ENCODE peak calls at places on chromosomes 11 and 22, in seven cellular contexts. One of them, this sample, is unnamed.
A peak's percentile ranks its signal among the peaks of the same experiment; 100 is the strongest.

GRCh38 chr11:76123243-76123642 is 83.1 kb downstream of the WNT11 start:
- DNase-seq in stomach: no peak
- DNase-seq in suprapubic skin: no peak
- DNase-seq in A549: no peak
- DNase-seq in tibial nerve: no peak
- DNase-seq in K562: no peak
- DNase-seq in H1: no peak
- DNase-seq in this sample: no peak

GRCh38 chr11:776459-777287 is 614 bp downstream of the GATD1 start:
- DNase-seq in stomach: no peak
- DNase-seq in suprapubic skin: peak; percentile 74
- DNase-seq in A549: no peak
- DNase-seq in tibial nerve: no peak
- DNase-seq in K562: peak; percentile 59
- DNase-seq in H1: no peak
- DNase-seq in this sample: no peak

GRCh38 chr22:48112687-48113521 is 1350.5 kb downstream of the TBC1D22A start:
- DNase-seq in stomach: no peak
- DNase-seq in suprapubic skin: no peak
- DNase-seq in A549: peak; percentile 14
- DNase-seq in tibial nerve: no peak
- DNase-seq in K562: no peak
- DNase-seq in H1: no peak
- DNase-seq in this sample: peak; percentile 60

GRCh38 chr11:2096919-2097301 is 42.3 kb downstream of the IGF2 start:
- DNase-seq in stomach: no peak
- DNase-seq in suprapubic skin: peak; percentile 64
- DNase-seq in A549: no peak
- DNase-seq in tibial nerve: peak; percentile 24
- DNase-seq in K562: no peak
- DNase-seq in H1: no peak
- DNase-seq in this sample: no peak

GRCh38 chr11:110095554-110095953 is 2.4 kb downstream of the ZC3H12C start:
- DNase-seq in stomach: no peak
- DNase-seq in suprapubic skin: no peak
- DNase-seq in A549: no peak
- DNase-seq in tibial nerve: no peak
- DNase-seq in K562: no peak
- DNase-seq in H1: no peak
- DNase-seq in this sample: no peak

GRCh38 chr22:23859201-23859600 is 1.5 kb downstream of the SLC2A11 start:
- DNase-seq in stomach: no peak
- DNase-seq in suprapubic skin: no peak
- DNase-seq in A549: no peak
- DNase-seq in tibial nerve: no peak
- DNase-seq in K562: no peak
- DNase-seq in H1: no peak
- DNase-seq in this sample: no peak

GRCh38 chr11:34052608-34053160 is 1.2 kb downstream of the CAPRIN1 start:
- DNase-seq in stomach: peak; percentile 29
- DNase-seq in suprapubic skin: peak; percentile 77
- DNase-seq in A549: peak; percentile 36
- DNase-seq in tibial nerve: no peak
- DNase-seq in K562: peak; percentile 47
- DNase-seq in H1: peak; percentile 47
- DNase-seq in this sample: no peak

GRCh38 chr11:125941241-125941605 is 4.6 kb upstream of the VSIG10L2 start:
- DNase-seq in stomach: peak; percentile 15
- DNase-seq in suprapubic skin: no peak
- DNase-seq in A549: no peak
- DNase-seq in tibial nerve: no peak
- DNase-seq in K562: no peak
- DNase-seq in H1: no peak
- DNase-seq in this sample: no peak

GRCh38 chr11:23425379-23425778 is 565.1 kb upstream of the CCDC179 start:
- DNase-seq in stomach: no peak
- DNase-seq in suprapubic skin: no peak
- DNase-seq in A549: no peak
- DNase-seq in tibial nerve: no peak
- DNase-seq in K562: no peak
- DNase-seq in H1: no peak
- DNase-seq in this sample: no peak

GRCh38 chr22:30606455-30607299 is at the start of gene TCN2:
- DNase-seq in stomach: peak; percentile 74
- DNase-seq in suprapubic skin: peak; percentile 81
- DNase-seq in A549: peak; percentile 58
- DNase-seq in tibial nerve: peak; percentile 45
- DNase-seq in K562: peak; percentile 73
- DNase-seq in H1: peak; percentile 91
- DNase-seq in this sample: peak; percentile 96

GRCh38 chr22:47154621-47155081 is 392.2 kb downstream of the TBC1D22A start:
- DNase-seq in stomach: peak; percentile 50
- DNase-seq in suprapubic skin: no peak
- DNase-seq in A549: no peak
- DNase-seq in tibial nerve: no peak
- DNase-seq in K562: no peak
- DNase-seq in H1: no peak
- DNase-seq in this sample: no peak

GRCh38 chr22:41333806-41334205 is 32.5 kb downstream of the ZC3H7B start:
- DNase-seq in stomach: no peak
- DNase-seq in suprapubic skin: no peak
- DNase-seq in A549: no peak
- DNase-seq in tibial nerve: no peak
- DNase-seq in K562: no peak
- DNase-seq in H1: no peak
- DNase-seq in this sample: no peak

GRCh38 chr11:73326929-73327811 is 19.1 kb downstream of the ARHGEF17 start:
- DNase-seq in stomach: no peak
- DNase-seq in suprapubic skin: no peak
- DNase-seq in A549: no peak
- DNase-seq in tibial nerve: no peak
- DNase-seq in K562: no peak
- DNase-seq in H1: no peak
- DNase-seq in this sample: no peak

GRCh38 chr11:115054541-115055538 is 376.5 kb downstream of the NXPE2 start:
- DNase-seq in stomach: no peak
- DNase-seq in suprapubic skin: no peak
- DNase-seq in A549: no peak
- DNase-seq in tibial nerve: no peak
- DNase-seq in K562: no peak
- DNase-seq in H1: no peak
- DNase-seq in this sample: no peak

GRCh38 chr11:10328314-10329090 is 23.6 kb downstream of the ADM start:
- DNase-seq in stomach: no peak
- DNase-seq in suprapubic skin: no peak
- DNase-seq in A549: no peak
- DNase-seq in tibial nerve: no peak
- DNase-seq in K562: no peak
- DNase-seq in H1: no peak
- DNase-seq in this sample: peak; percentile 39

GRCh38 chr22:46671824-46672432 is 51.7 kb downstream of the GRAMD4 start:
- DNase-seq in stomach: no peak
- DNase-seq in suprapubic skin: no peak
- DNase-seq in A549: no peak
- DNase-seq in tibial nerve: no peak
- DNase-seq in K562: no peak
- DNase-seq in H1: no peak
- DNase-seq in this sample: no peak

GRCh38 chr22:46295277-46295971 is 1.2 kb upstream of the GTSE1 start:
- DNase-seq in stomach: no peak
- DNase-seq in suprapubic skin: no peak
- DNase-seq in A549: no peak
- DNase-seq in tibial nerve: no peak
- DNase-seq in K562: peak; percentile 8
- DNase-seq in H1: no peak
- DNase-seq in this sample: no peak

GRCh38 chr11:106461839-106462545 is 384.5 kb downstream of the AASDHPPT start:
- DNase-seq in stomach: no peak
- DNase-seq in suprapubic skin: no peak
- DNase-seq in A549: peak; percentile 28
- DNase-seq in tibial nerve: no peak
- DNase-seq in K562: no peak
- DNase-seq in H1: no peak
- DNase-seq in this sample: no peak
- TF ChIP-seq EP300 in stomach: no peak
- TF ChIP-seq EP300 in suprapubic skin: no peak
- TF ChIP-seq EP300 in A549: peak; percentile 83
- TF ChIP-seq EP300 in tibial nerve: no peak
- TF ChIP-seq EP300 in K562: no peak
- TF ChIP-seq EP300 in H1: no peak
- TF ChIP-seq EP300 in this sample: no peak

GRCh38 chr11:111391328-111392124 is 12.5 kb upstream of the POU2AF1 start:
- DNase-seq in stomach: peak; percentile 53
- DNase-seq in suprapubic skin: no peak
- DNase-seq in A549: no peak
- DNase-seq in tibial nerve: no peak
- DNase-seq in K562: no peak
- DNase-seq in H1: no peak
- DNase-seq in this sample: no peak

GRCh38 chr11:111393096-111393495 is 14.0 kb upstream of the POU2AF1 start:
- DNase-seq in stomach: no peak
- DNase-seq in suprapubic skin: no peak
- DNase-seq in A549: no peak
- DNase-seq in tibial nerve: no peak
- DNase-seq in K562: no peak
- DNase-seq in H1: no peak
- DNase-seq in this sample: no peak

GRCh38 chr11:111395081-111395480 is 16.0 kb upstream of the POU2AF1 start:
- DNase-seq in stomach: peak; percentile 41
- DNase-seq in suprapubic skin: no peak
- DNase-seq in A549: no peak
- DNase-seq in tibial nerve: no peak
- DNase-seq in K562: no peak
- DNase-seq in H1: no peak
- DNase-seq in this sample: no peak

GRCh38 chr11:111392552-111392951 is 13.5 kb upstream of the POU2AF1 start:
- DNase-seq in stomach: no peak
- DNase-seq in suprapubic skin: no peak
- DNase-seq in A549: no peak
- DNase-seq in tibial nerve: no peak
- DNase-seq in K562: no peak
- DNase-seq in H1: no peak
- DNase-seq in this sample: no peak

GRCh38 chr11:111393585-111393984 is 14.5 kb upstream of the POU2AF1 start:
- DNase-seq in stomach: no peak
- DNase-seq in suprapubic skin: no peak
- DNase-seq in A549: no peak
- DNase-seq in tibial nerve: no peak
- DNase-seq in K562: no peak
- DNase-seq in H1: no peak
- DNase-seq in this sample: no peak
- H3K4me3 ChIP-seq in stomach: no peak overlapping the region
- H3K4me3 ChIP-seq in suprapubic skin: no peak overlapping the region
- H3K4me3 ChIP-seq in A549: no peak overlapping the region
- H3K4me3 ChIP-seq in tibial nerve: no peak overlapping the region
- H3K4me3 ChIP-seq in K562: no peak overlapping the region
- H3K4me3 ChIP-seq in H1: no peak overlapping the region
- H3K4me3 ChIP-seq in this sample: no peak overlapping the region

DNA sequence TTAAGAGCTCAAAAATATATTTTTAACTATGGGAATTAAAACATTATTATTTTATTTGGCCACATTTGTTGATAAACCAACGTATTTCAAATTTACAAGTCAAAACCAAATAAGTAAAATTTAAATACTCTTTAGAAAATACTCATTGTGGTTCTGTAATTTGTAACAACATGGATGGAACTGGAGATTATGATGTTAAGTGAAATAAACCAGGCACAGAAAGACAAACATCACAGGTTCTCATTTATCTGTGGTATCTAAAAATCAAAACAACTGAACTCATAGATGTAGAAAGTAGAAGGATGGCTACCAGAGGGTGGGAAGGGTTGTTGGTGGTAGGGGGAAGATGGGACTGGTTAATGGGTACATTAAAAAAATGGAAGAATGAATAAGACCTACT is 50.8 kb downstream of the STK33 start:
- DNase-seq in stomach: no peak
- DNase-seq in suprapubic skin: no peak
- DNase-seq in A549: no peak
- DNase-seq in tibial nerve: no peak
- DNase-seq in K562: no peak
- DNase-seq in H1: no peak
- DNase-seq in this sample: no peak
- H3K4me1 ChIP-seq in stomach: no peaks in the 10 kb centered on the region
- H3K4me1 ChIP-seq in suprapubic skin: no peaks in the 10 kb centered on the region
- H3K4me1 ChIP-seq in A549: no peaks in the 10 kb centered on the region
- H3K4me1 ChIP-seq in tibial nerve: no peaks in the 10 kb centered on the region
- H3K4me1 ChIP-seq in K562: no peaks in the 10 kb centered on the region
- H3K4me1 ChIP-seq in H1: no peaks in the 10 kb centered on the region
- H3K4me1 ChIP-seq in this sample: no peaks in the 10 kb centered on the region

DNA sequence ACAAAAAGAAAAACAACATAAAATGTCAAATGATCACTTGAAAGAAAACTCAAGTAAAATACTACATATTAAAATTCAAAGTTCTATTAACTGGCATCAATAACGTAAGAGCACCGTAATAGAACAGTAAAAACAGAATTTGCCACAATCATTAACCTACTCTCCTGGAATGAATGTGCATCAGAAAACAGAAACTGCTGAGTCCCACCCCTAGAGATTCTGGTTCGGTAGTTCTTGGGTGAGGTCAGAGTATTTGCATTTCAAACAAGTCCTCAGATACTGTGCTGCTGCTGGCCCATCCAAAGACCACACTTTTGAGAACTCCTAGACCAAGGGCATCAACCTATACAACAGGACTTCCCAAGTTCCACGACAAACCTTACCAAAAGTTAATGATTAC is 23.5 kb downstream of the PITPNB start:
- DNase-seq in stomach: no peak
- DNase-seq in suprapubic skin: no peak
- DNase-seq in A549: no peak
- DNase-seq in tibial nerve: no peak
- DNase-seq in K562: no peak
- DNase-seq in H1: no peak
- DNase-seq in this sample: no peak
- TF ChIP-seq EP300 in stomach: no peak
- TF ChIP-seq EP300 in suprapubic skin: no peak
- TF ChIP-seq EP300 in A549: no peak
- TF ChIP-seq EP300 in tibial nerve: no peak
- TF ChIP-seq EP300 in K562: no peak
- TF ChIP-seq EP300 in H1: no peak
- TF ChIP-seq EP300 in this sample: no peak

GRCh38 chr22:20271114-20271994 is 3.2 kb upstream of the RTN4R start:
- DNase-seq in stomach: no peak
- DNase-seq in suprapubic skin: no peak
- DNase-seq in A549: no peak
- DNase-seq in tibial nerve: no peak
- DNase-seq in K562: no peak
- DNase-seq in H1: no peak
- DNase-seq in this sample: no peak

GRCh38 chr22:20267441-20268288 is 453 bp downstream of the RTN4R start:
- DNase-seq in stomach: peak; percentile 27
- DNase-seq in suprapubic skin: no peak
- DNase-seq in A549: no peak
- DNase-seq in tibial nerve: no peak
- DNase-seq in K562: peak; percentile 78
- DNase-seq in H1: peak; percentile 59
- DNase-seq in this sample: no peak

GRCh38 chr22:20268350-20269012 is 363 bp upstream of the RTN4R start:
- DNase-seq in stomach: peak; percentile 75
- DNase-seq in suprapubic skin: no peak
- DNase-seq in A549: peak; percentile 44
- DNase-seq in tibial nerve: no peak
- DNase-seq in K562: peak; percentile 94
- DNase-seq in H1: peak; percentile 86
- DNase-seq in this sample: no peak

GRCh38 chr22:20264614-20265452 is 3.3 kb downstream of the RTN4R start:
- DNase-seq in stomach: no peak
- DNase-seq in suprapubic skin: no peak
- DNase-seq in A549: no peak
- DNase-seq in tibial nerve: no peak
- DNase-seq in K562: no peak
- DNase-seq in H1: no peak
- DNase-seq in this sample: no peak

DNA sequence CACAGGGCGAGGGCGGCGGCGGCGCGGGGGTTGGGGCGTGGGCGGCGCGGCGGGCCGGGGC is at the start of gene RTN4R:
- DNase-seq in stomach: no peak
- DNase-seq in suprapubic skin: no peak
- DNase-seq in A549: no peak
- DNase-seq in tibial nerve: no peak
- DNase-seq in K562: no peak
- DNase-seq in H1: no peak
- DNase-seq in this sample: no peak
- H3K4me3 ChIP-seq in stomach: peak within 1 kb of the TSS; percentile 52
- H3K4me3 ChIP-seq in suprapubic skin: peak within 1 kb of the TSS; percentile 69
- H3K4me3 ChIP-seq in A549: peak within 1 kb of the TSS; percentile 49
- H3K4me3 ChIP-seq in tibial nerve: peak within 1 kb of the TSS; percentile 37
- H3K4me3 ChIP-seq in K562: peak within 1 kb of the TSS; percentile 48
- H3K4me3 ChIP-seq in H1: peak within 1 kb of the TSS; percentile 51
- H3K4me3 ChIP-seq in this sample: peak within 1 kb of the TSS; percentile 55